ENCODE peak calls at places on chromosome 20, in four cellular contexts. K is IMR-90, U is K562, X is GM12878. B is an unnamed sample.

GRCh38 chr20:47272893-47273590 is 83.5 kb downstream of the ZMYND8 start:
- DNase-seq in K (peak), X (peak), U (peak), B (peak)

GRCh38 chr20:62697468-62697912 is 11.1 kb upstream of the NTSR1 start:
- DNase-seq in K (no peak), U (no peak), X (no peak), B (no peak)

GRCh38 chr20:19539191-19539590 is 218.9 kb upstream of the RIN2 start:
- DNase-seq in X (no peak), K (no peak), U (no peak), B (no peak)

GRCh38 chr20:47444584-47444983 is 57.1 kb upstream of the NCOA3 start:
- DNase-seq in K (no peak), X (no peak), U (no peak), B (no peak)

GRCh38 chr20:11235058-11235457 is 561.3 kb upstream of the JAG1 start:
- DNase-seq in U (no peak), K (peak), X (no peak), B (no peak)

GRCh38 chr20:13865156-13865555 is 80.3 kb downstream of the NDUFAF5 start:
- DNase-seq in K (no peak), X (no peak), U (no peak), B (no peak)

GRCh38 chr20:18258126-18258860 is 30.0 kb upstream of the ZNF133 start:
- DNase-seq in K (no peak), X (no peak), U (no peak), B (no peak)

GRCh38 chr20:17940447-17940971 is 28.1 kb downstream of the SNX5 start:
- DNase-seq in K (no peak), X (no peak), U (no peak), B (peak)

GRCh38 chr20:62752671-62753501 is 43.4 kb upstream of the MRGBP start:
- DNase-seq in K (peak), X (no peak), U (no peak), B (no peak)

GRCh38 chr20:22794200-22794599 is 209.8 kb upstream of the FOXA2 start:
- DNase-seq in U (no peak), K (no peak), X (no peak), B (no peak)

GRCh38 chr20:16548073-16548672 is 25.1 kb downstream of the KIF16B start:
- DNase-seq in K (no peak), X (no peak), U (peak), B (no peak)

GRCh38 chr20:53623454-53624206 is 30.0 kb upstream of the ZNF217 start:
- DNase-seq in K (peak), X (peak), U (peak), B (peak)

GRCh38 chr20:63064745-63065711 is 58.3 kb upstream of the BHLHE23 start:
- DNase-seq in U (no peak), X (no peak), K (no peak), B (no peak)

GRCh38 chr20:23436681-23437080 is 2.8 kb upstream of the CSTL1 start:
- DNase-seq in K (no peak), X (no peak), U (no peak), B (no peak)

GRCh38 chr20:51931321-51931720 is 129.0 kb upstream of the SALL4 start:
- DNase-seq in K (no peak), U (no peak), X (no peak), B (no peak)

GRCh38 chr20:20211274-20211987 is 156.5 kb upstream of the INSM1 start:
- DNase-seq in K (no peak), U (no peak), X (no peak), B (no peak)

GRCh38 chr20:19621072-19621471 is 137.0 kb upstream of the RIN2 start:
- DNase-seq in K (peak), U (no peak), X (no peak), B (no peak)

GRCh38 chr20:48732081-48732829 is 95.5 kb downstream of the PREX1 start:
- DNase-seq in U (no peak), X (no peak), K (no peak), B (no peak)

GRCh38 chr20:47126374-47126705 is 230.2 kb downstream of the ZMYND8 start:
- DNase-seq in K (no peak), X (no peak), U (no peak), B (no peak)

GRCh38 chr20:49320460-49320859 is 42.6 kb upstream of the ZNFX1 start:
- DNase-seq in U (no peak), X (no peak), K (peak), B (no peak)

GRCh38 chr20:48921883-48922867 is 664 bp downstream of the ARFGEF2 start:
- DNase-seq in U (peak), K (peak), X (no peak), B (no peak)

GRCh38 chr20:56359212-56360132 is 698 bp downstream of the FAM210B start:
- DNase-seq in K (peak), X (no peak), U (peak), B (peak)

GRCh38 chr20:25418779-25419178 is 11.3 kb downstream of the GINS1 start:
- DNase-seq in K (peak), X (no peak), U (no peak), B (no peak)

GRCh38 chr20:48600470-48600945 is 227.3 kb downstream of the PREX1 start:
- DNase-seq in U (no peak), X (no peak), K (no peak), B (no peak)

GRCh38 chr20:63176448-63177133 is 39.3 kb downstream of the YTHDF1 start:
- DNase-seq in K (no peak), U (no peak), X (no peak), B (no peak)

GRCh38 chr20:45407783-45408645 is at the start of gene DBNDD2:
- DNase-seq in U (no peak), K (no peak), X (no peak), B (no peak)

GRCh38 chr20:12265662-12266061 is 348.0 kb downstream of the BTBD3 start:
- DNase-seq in U (no peak), X (no peak), K (no peak), B (no peak)

GRCh38 chr20:34074101-34074760 is 37.8 kb downstream of the EIF2S2 start:
- DNase-seq in K (peak), U (no peak), X (no peak), B (no peak)

GRCh38 chr20:29079769-29080690 is 2177.4 kb upstream of the DEFB115 start:
- DNase-seq in X (no peak), K (no peak), U (peak), B (no peak)

GRCh38 chr20:326645-327031 is 1.3 kb downstream of the SOX12 start:
- DNase-seq in X (no peak), U (no peak), K (no peak), B (no peak)

GRCh38 chr20:25033250-25033940 is 24.5 kb downstream of the ACSS1 start:
- DNase-seq in U (no peak), X (no peak), K (no peak), B (no peak)

GRCh38 chr20:47330933-47331708 is 25.4 kb downstream of the ZMYND8 start:
- DNase-seq in U (peak), K (peak), X (no peak), B (no peak)

GRCh38 chr20:23419995-23420901 is 1.0 kb downstream of the NAPB start:
- DNase-seq in U (peak), X (no peak), K (peak), B (no peak)

GRCh38 chr20:33664762-33665144 is 2.0 kb upstream of the ACTL10 start:
- DNase-seq in X (no peak), U (peak), K (no peak), B (no peak)

GRCh38 chr20:45545754-45546453 is 1.3 kb downstream of the EPPIN start:
- DNase-seq in K (peak), U (peak), X (no peak), B (no peak)

GRCh38 chr20:32139947-32140346 is 30.4 kb downstream of the TM9SF4 start:
- DNase-seq in K (no peak), U (no peak), X (peak), B (no peak)

GRCh38 chr20:46970937-46971630 is 76.4 kb downstream of the EYA2 start:
- DNase-seq in K (peak), U (peak), X (no peak), B (peak)

GRCh38 chr20:60115452-60115851 is 157.2 kb downstream of the CDH26 start:
- DNase-seq in U (no peak), K (no peak), X (no peak), B (no peak)

GRCh38 chr20:45061244-45061643 is 39.7 kb downstream of the KCNS1 start:
- DNase-seq in U (no peak), X (no peak), K (peak), B (no peak)

GRCh38 chr20:50559856-50560623 is 49.9 kb downstream of the PTPN1 start:
- DNase-seq in X (no peak), U (no peak), K (no peak), B (no peak)

GRCh38 chr20:50562262-50562701 is 52.1 kb downstream of the PTPN1 start:
- DNase-seq in K (no peak), U (no peak), X (no peak), B (no peak)

GRCh38 chr20:50559149-50559548 is 49.0 kb downstream of the PTPN1 start:
- DNase-seq in K (no peak), X (no peak), U (no peak), B (no peak)

GRCh38 chr20:50561379-50562078 is 51.3 kb downstream of the PTPN1 start:
- DNase-seq in X (no peak), U (no peak), K (peak), B (no peak)

DNA sequence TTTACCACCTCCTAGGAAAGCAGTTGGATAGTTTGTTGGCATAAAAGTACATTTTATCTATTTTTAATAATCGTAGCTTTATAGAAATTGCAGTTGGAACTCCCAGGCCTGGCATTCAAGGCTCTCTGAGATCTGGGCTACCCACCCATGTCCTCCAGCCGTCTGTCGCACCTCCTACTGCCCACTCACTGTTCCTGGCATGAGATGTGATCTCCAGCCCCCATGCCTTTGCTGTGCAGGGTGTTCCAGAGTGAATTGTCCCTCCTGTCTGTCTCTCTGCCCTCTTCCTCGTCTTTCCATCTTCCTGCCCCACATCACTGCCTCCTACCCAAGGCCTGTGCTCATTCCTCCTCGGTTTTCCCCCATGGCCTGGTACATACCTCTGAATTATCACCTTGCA is 50.7 kb downstream of the PTPN1 start:
- DNase-seq in X (no peak), U (no peak), K (no peak), B (peak)
- TF ChIP-seq CHD1 in X (no peak), U (no peak), K (no peak), B (no peak)

DNA sequence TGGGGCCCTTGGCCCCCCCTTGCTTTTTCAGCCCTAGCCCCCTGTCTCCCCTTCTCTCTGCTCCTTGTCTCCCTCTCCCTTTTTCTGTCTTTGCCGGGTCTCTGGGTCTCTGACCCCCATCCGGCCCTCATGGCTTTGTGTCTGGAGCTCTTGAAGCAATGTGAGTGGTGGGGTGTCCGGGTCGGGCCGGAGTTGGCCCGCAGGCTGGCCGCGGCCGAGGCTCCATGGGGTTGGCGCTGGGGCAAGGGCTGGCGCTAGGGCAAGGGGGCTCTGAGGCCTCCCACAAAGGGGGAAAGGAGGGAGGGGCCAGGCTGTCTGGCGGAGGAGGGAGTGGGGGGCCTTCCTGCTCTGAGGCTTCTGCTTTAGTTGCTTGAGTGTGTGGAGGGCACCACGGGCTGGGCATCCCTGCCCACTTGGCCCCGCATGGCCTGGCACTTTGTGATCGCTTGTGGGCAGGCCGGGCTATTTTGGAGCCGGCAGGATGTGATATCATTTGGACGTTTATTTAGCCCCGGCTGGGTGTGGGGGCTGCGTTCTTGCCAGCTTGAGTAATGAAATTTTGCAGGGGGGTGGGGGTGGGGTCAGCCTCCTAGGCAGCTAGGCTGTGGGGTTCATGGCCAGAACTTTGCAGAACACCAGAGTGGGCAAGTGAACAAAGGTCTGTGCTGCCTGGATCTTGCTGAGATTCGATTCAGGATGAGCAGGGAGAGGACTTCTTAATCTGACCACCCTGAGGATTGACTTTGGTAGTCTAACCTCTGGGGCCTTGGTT is 78.7 kb upstream of the MYL9 start:
- DNase-seq in U (no peak), K (peak), X (no peak), B (peak)
- TF ChIP-seq CHD1 in U (no peak), K (no peak), X (no peak), B (no peak)

GRCh38 chr20:58310291-58310782 is 822 bp downstream of the RAB22A start:
- DNase-seq in X (no peak), U (no peak), K (peak), B (no peak)
- TF ChIP-seq CHD1 in X (no peak), U (no peak), K (no peak), B (no peak)

GRCh38 chr20:7736336-7736735 is 203.9 kb downstream of the HAO1 start:
- DNase-seq in K (no peak), X (no peak), U (no peak), B (no peak)
- TF ChIP-seq CHD1 in K (no peak), X (no peak), U (no peak), B (no peak)

DNA sequence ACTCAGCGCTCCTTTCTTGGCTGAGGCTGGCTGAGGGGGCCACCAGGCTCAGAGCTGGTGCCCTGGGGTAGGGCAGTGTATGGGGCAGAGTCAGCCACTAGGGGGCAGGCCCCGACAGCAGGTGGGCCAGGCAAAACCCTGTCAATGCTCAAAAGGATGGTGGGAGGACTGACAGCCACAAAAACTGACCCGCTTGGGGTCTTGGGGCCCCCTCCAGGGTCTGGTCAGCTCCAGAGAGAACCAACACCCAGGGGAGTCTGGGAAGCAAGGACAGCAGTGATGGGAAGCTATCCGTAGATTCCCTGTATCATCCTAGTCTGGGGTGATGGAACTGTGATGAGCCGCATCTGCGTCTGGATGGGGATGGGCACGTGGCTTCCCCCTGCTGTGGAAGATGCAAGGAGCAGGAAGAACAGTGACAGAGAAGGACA is 306.9 kb downstream of the DHX35 start:
- DNase-seq in U (peak), X (no peak), K (peak), B (no peak)
- TF ChIP-seq CHD1 in U (no peak), X (no peak), K (no peak), B (no peak)

DNA sequence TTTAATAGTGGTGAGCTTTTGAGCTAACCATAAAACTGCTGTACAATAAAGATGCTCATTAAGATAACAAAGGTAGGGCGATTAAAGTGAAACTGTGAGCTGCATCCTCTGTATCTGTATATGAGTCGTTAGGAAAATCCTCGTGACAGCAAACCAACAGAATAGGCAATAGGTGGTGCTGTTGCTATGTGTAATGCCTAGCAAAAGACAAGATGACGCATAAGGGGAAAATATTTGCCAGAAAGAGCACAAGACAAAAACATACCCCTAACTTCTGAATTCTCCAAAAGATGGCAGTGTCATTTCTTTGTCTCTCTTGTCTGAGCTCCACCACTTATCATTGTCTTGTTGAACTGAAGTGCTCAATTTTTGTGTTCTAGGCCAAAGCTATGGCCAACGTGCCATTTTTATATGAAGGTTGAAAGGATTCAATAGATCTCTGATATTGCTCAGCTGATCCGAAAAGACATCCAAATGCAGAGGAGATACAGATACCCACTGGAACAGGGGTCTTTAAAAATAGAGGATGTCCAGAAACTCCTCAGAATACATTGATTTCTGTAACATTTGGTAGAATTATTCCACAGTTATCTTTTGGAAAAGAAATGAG is 56.3 kb upstream of the ANKEF1 start:
- DNase-seq in X (peak), K (peak), U (peak), B (no peak)
- TF ChIP-seq CHD1 in X (no peak), K (no peak), U (no peak), B (no peak)

GRCh38 chr20:4281258-4282055 is 266.1 kb upstream of the RNF24 start:
- DNase-seq in X (no peak), U (no peak), K (no peak), B (no peak)

GRCh38 chr20:4282550-4282949 is 267.2 kb upstream of the RNF24 start:
- DNase-seq in U (no peak), K (no peak), X (no peak), B (no peak)

GRCh38 chr20:4280731-4281130 is 265.4 kb upstream of the RNF24 start:
- DNase-seq in K (no peak), X (no peak), U (no peak), B (no peak)

GRCh38 chr20:4283011-4283410 is 267.7 kb upstream of the RNF24 start:
- DNase-seq in U (no peak), K (no peak), X (no peak), B (no peak)
- TF ChIP-seq CHD1 in U (no peak), K (no peak), X (no peak), B (no peak)

DNA sequence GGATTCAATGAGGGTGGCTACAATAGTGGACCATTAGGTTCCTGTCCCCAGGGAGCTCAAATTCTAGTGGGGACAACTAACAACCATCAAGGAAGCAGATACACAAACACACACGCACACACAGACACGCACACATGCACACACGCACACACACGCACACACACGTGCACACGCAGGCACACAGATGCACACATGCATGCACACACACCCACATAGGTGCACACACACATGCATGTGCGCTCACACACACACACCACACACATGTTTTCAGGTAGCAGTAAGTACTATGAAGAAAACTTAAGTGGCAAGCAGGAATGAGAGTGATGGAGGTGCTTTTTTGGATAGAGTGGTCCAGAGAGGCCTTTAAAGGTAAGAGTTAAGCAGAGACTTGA is 6.6 kb upstream of the NSFL1C start:
- DNase-seq in U (no peak), X (no peak), K (no peak), B (no peak)
- TF ChIP-seq CHD1 in U (no peak), X (no peak), K (no peak), B (no peak)

B was measured in H1.